ENCODE peak calls at places on chromosome 19, in five cellular contexts. F is cardiac muscle cell; H is HAP-1; D is CD8-positive, alpha-beta T cell; Q is lung. O is an unnamed sample. For H3K36me3 and H3K4me1, the result is how much of the 10 kb centered on the place peaks cover.

GRCh38 chr19:1264801-1265610 is 4.1 kb upstream of the CIRBP start:
- DNase-seq in F (peak), D (no peak), Q (peak), H (peak), O (peak)

GRCh38 chr19:42459926-42460325 is 17.2 kb upstream of the CXCL17 start:
- DNase-seq in D (no peak), F (no peak), Q (no peak), H (no peak), O (no peak)

GRCh38 chr19:4345656-4346383 is 2.5 kb downstream of the MPND start:
- DNase-seq in Q (no peak), H (no peak), D (no peak), F (no peak), O (no peak)

GRCh38 chr19:7224205-7224833 is 69.9 kb downstream of the INSR start:
- DNase-seq in F (no peak), Q (peak), H (no peak), D (no peak), O (no peak)

GRCh38 chr19:18223860-18224524 is 2.2 kb downstream of the PDE4C start:
- DNase-seq in H (peak), F (peak), Q (no peak), D (no peak), O (no peak)

GRCh38 chr19:46022061-46022430 is 807 bp downstream of the PGLYRP1 start:
- DNase-seq in Q (no peak), D (no peak), F (no peak), H (no peak), O (peak)

GRCh38 chr19:13118424-13119193 is 545 bp downstream of the NACC1 start:
- DNase-seq in H (peak), F (peak), D (no peak), Q (peak), O (peak)

GRCh38 chr19:19068659-19069509 is 5.1 kb downstream of the SLC25A42 start:
- DNase-seq in H (no peak), F (no peak), D (no peak), Q (no peak), O (no peak)

GRCh38 chr19:50548191-50549058 is 19.8 kb downstream of the LRRC4B start:
- DNase-seq in H (no peak), D (no peak), F (no peak), Q (no peak), O (no peak)

GRCh38 chr19:861756-862528 is 2.5 kb downstream of the CFD start:
- DNase-seq in F (peak), D (peak), Q (peak), H (peak), O (no peak)

GRCh38 chr19:14554382-14554812 is 17.5 kb downstream of the NDUFB7 start:
- DNase-seq in H (no peak), D (no peak), Q (no peak), F (no peak), O (no peak)

GRCh38 chr19:11195169-11195568 is 2.2 kb downstream of the KANK2 start:
- DNase-seq in H (no peak), F (no peak), D (no peak), Q (no peak), O (no peak)

GRCh38 chr19:13299838-13300237 is 149.6 kb downstream of the IER2 start:
- DNase-seq in H (no peak), Q (no peak), F (no peak), D (no peak), O (no peak)

GRCh38 chr19:32343550-32344262 is 1.7 kb upstream of the ZNF507 start:
- DNase-seq in Q (no peak), H (peak), F (no peak), D (no peak), O (no peak)

GRCh38 chr19:9159891-9160290 is 18.9 kb upstream of the OR7D2 start:
- DNase-seq in F (no peak), D (no peak), H (no peak), Q (no peak), O (no peak)
- H3K36me3 ChIP-seq in F (half or more), D (half or more), H (half or more), Q (half or more), O (half or more)

GRCh38 chr19:38660724-38661123 is 13.3 kb downstream of the ACTN4 start:
- DNase-seq in H (no peak), F (no peak), Q (no peak), D (no peak), O (no peak)
- H3K4me1 ChIP-seq in H (under half), F (half or more), Q (half or more), D (half or more), O (under half)

DNA sequence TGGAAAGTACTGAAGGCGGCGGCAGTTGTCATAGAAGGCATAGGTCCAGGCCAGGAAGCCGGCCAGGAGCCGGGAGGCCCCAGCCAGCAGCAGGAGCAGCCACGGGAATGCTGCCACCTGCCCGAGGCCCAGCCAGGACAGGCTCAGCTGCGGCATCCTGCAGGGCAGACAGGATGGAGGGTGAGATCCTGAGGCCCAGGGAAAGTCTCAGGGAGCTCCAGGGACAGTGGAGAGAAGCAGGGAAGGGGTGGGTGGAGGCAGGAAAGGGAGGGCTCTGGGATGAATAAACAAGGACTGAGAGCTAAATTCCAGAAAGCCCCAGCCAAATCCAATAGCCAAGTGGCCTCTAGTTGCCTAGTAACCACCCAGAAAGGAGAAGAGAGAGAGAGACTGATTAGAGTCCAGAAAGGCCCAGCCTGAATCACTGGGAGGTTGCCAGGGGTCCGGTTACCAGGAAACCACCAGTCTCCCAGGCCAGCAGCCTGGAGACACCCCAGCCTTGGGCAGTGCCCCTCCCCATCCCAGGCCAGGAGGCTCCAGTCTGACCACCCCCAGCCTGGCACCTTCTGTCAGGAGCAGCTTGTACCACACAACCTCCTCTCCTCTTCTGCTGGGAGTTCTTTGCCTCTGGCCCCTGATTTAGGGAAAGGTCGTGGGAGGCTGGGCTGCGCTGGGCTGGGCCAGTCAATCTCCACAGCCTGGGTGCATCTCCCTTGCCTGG is 7.5 kb upstream of the OR10H5 start:
- DNase-seq in D (no peak), F (no peak), Q (peak), H (no peak), O (peak)
- H3K4me3 ChIP-seq in D (no peak), F (no peak), Q (no peak), H (no peak), O (no peak)

DNA sequence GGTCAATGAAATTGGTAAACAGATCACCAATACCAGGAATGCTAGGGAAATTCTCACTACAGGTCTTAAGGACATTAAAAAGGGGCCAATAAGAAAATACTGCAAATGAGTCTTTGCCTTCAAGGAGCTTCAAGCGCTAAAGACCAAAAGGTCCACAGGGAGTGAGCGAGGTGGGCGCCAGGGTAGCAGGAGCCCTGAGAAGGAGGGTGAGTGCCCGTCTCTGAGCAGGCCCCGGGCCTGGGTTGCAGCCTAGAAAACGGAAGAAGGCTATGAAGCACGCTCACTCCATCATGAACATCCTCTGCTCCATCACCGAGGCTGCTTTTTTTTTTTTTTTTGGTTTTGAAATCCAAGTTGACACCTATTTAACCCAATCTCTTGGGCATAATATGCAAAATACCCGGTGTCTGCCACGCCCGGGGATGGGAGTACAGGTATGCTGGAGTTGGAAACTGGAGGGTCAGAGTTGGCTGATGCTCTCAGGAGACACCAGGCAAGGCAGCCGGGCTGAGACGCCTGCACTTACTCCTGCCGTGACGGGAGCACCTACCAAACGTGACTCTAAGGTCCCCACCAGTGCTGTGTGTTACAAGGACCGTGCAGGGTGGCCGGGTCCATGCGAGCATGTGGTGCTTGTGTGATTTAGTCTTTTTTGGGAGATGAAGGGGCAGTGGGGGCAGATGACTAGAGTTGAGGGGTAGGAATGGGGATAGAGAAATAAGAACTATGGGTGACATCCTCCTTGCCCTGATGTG is 66.9 kb downstream of the KLF2 start:
- DNase-seq in H (no peak), D (no peak), F (no peak), Q (no peak), O (no peak)
- H3K36me3 ChIP-seq in H (under half), D (under half), F (under half), Q (under half), O (under half)

O was measured in aorta.